ENCODE peak calls at places on chromosome 15, in seven cellular contexts. D, B, E, T, H, U and A are unnamed samples.

GRCh38 chr15:89937365-89938355 is 24.9 kb upstream of the ARPIN start:
- DNase-seq in D (no peak), B (no peak), E (no peak), T (no peak), H (peak), U (no peak), A (no peak)

GRCh38 chr15:32994810-32995424 is 199.6 kb downstream of the FMN1 start:
- DNase-seq in D (no peak), B (no peak), E (no peak), T (peak), H (peak), U (no peak), A (no peak)

GRCh38 chr15:91235376-91235775 is 135.3 kb downstream of the SV2B start:
- DNase-seq in D (no peak), B (no peak), E (no peak), T (no peak), H (no peak), U (no peak), A (no peak)

GRCh38 chr15:42832577-42832976 is 88.0 kb downstream of the TTBK2 start:
- DNase-seq in D (peak), B (no peak), E (no peak), T (peak), H (peak), U (peak), A (no peak)

GRCh38 chr15:51907136-51907862 is 64.3 kb downstream of the LEO1 start:
- DNase-seq in D (peak), B (no peak), E (no peak), T (peak), H (peak), U (no peak), A (no peak)

GRCh38 chr15:85761635-85762034 is 33.1 kb downstream of the KLHL25 start:
- DNase-seq in D (no peak), B (no peak), E (no peak), T (peak), H (peak), U (no peak), A (no peak)

GRCh38 chr15:90184119-90184785 is 16.9 kb upstream of the SEMA4B start:
- DNase-seq in D (peak), B (peak), E (peak), T (peak), H (peak), U (peak), A (peak)

GRCh38 chr15:35630570-35630969 is 84.6 kb upstream of the DPH6 start:
- DNase-seq in D (peak), B (no peak), E (no peak), T (peak), H (peak), U (no peak), A (no peak)

GRCh38 chr15:101068961-101069734 is 150.0 kb downstream of the LRRK1 start:
- DNase-seq in D (no peak), B (no peak), E (no peak), T (peak), H (peak), U (no peak), A (no peak)

GRCh38 chr15:70853855-70854668 is at the start of gene LARP6:
- DNase-seq in D (peak), B (peak), E (peak), T (peak), H (peak), U (no peak), A (no peak)

GRCh38 chr15:40737048-40737447 is 18.0 kb downstream of the RMDN3 start:
- DNase-seq in D (no peak), B (no peak), E (no peak), T (no peak), H (no peak), U (no peak), A (no peak)

GRCh38 chr15:101436526-101436925 is 53.0 kb downstream of the PCSK6 start:
- DNase-seq in D (no peak), B (no peak), E (no peak), T (no peak), H (no peak), U (no peak), A (no peak)

GRCh38 chr15:42364529-42364928 is 5.2 kb downstream of the CAPN3 start:
- DNase-seq in D (no peak), B (peak), E (no peak), T (peak), H (no peak), U (no peak), A (no peak)

GRCh38 chr15:77030928-77031375 is 36.0 kb downstream of the PSTPIP1 start:
- DNase-seq in D (no peak), B (peak), E (no peak), T (no peak), H (no peak), U (no peak), A (peak)

GRCh38 chr15:70095387-70096214 is 2.1 kb downstream of the TLE3 start:
- DNase-seq in D (peak), B (peak), E (peak), T (no peak), H (no peak), U (no peak), A (no peak)

GRCh38 chr15:75224281-75224680 is 22.6 kb downstream of the C15orf39 start:
- DNase-seq in D (no peak), B (no peak), E (no peak), T (no peak), H (no peak), U (no peak), A (no peak)

GRCh38 chr15:90315276-90315982 is 36.7 kb upstream of the ZNF774 start:
- DNase-seq in D (no peak), B (peak), E (no peak), T (peak), H (peak), U (peak), A (peak)

GRCh38 chr15:89926158-89926557 is 13.4 kb upstream of the ARPIN start:
- DNase-seq in D (no peak), B (no peak), E (no peak), T (no peak), H (peak), U (peak), A (no peak)

GRCh38 chr15:42077680-42078079 is 16.7 kb downstream of the PLA2G4D start:
- DNase-seq in D (no peak), B (no peak), E (no peak), T (no peak), H (no peak), U (no peak), A (no peak)

GRCh38 chr15:70127288-70127746 is 29.6 kb upstream of the TLE3 start:
- DNase-seq in D (peak), B (no peak), E (no peak), T (no peak), H (peak), U (no peak), A (no peak)

GRCh38 chr15:44968475-44968874 is 12.0 kb downstream of the TERB2 start:
- DNase-seq in D (no peak), B (no peak), E (no peak), T (no peak), H (no peak), U (no peak), A (no peak)

GRCh38 chr15:34583399-34584320 is at the start of gene GOLGA8B:
- DNase-seq in D (peak), B (peak), E (peak), T (peak), H (peak), U (no peak), A (no peak)

GRCh38 chr15:98003528-98003927 is 43.0 kb downstream of the ARRDC4 start:
- DNase-seq in D (peak), B (no peak), E (no peak), T (peak), H (no peak), U (no peak), A (no peak)

GRCh38 chr15:58401276-58401675 is 30.5 kb upstream of the LIPC start:
- DNase-seq in D (no peak), B (no peak), E (no peak), T (no peak), H (no peak), U (no peak), A (no peak)

GRCh38 chr15:70854669-70854976 is 666 bp upstream of the LARP6 start:
- DNase-seq in D (no peak), B (no peak), E (no peak), T (peak), H (peak), U (no peak), A (no peak)

GRCh38 chr15:91258436-91258779 is 158.4 kb downstream of the SV2B start:
- DNase-seq in D (no peak), B (no peak), E (no peak), T (no peak), H (no peak), U (no peak), A (no peak)

GRCh38 chr15:40754574-40754882 is 526 bp downstream of the RMDN3 start:
- DNase-seq in D (peak), B (no peak), E (no peak), T (no peak), H (no peak), U (no peak), A (no peak)

GRCh38 chr15:58392141-58392540 is 39.6 kb upstream of the LIPC start:
- DNase-seq in D (no peak), B (no peak), E (no peak), T (no peak), H (no peak), U (no peak), A (no peak)

GRCh38 chr15:28944286-28944685 is 58.5 kb downstream of the APBA2 start:
- DNase-seq in D (no peak), B (no peak), E (no peak), T (no peak), H (no peak), U (no peak), A (peak)

GRCh38 chr15:77025471-77025901 is 30.6 kb downstream of the PSTPIP1 start:
- DNase-seq in D (no peak), B (peak), E (no peak), T (no peak), H (no peak), U (no peak), A (peak)

GRCh38 chr15:97966924-97967620 is 6.6 kb downstream of the ARRDC4 start:
- DNase-seq in D (no peak), B (no peak), E (no peak), T (no peak), H (no peak), U (peak), A (no peak)

GRCh38 chr15:42214600-42214999 is 6.5 kb upstream of the VPS39 start:
- DNase-seq in D (no peak), B (no peak), E (no peak), T (no peak), H (no peak), U (no peak), A (no peak)

GRCh38 chr15:66763186-66764066 is 61.4 kb downstream of the SMAD6 start:
- DNase-seq in D (peak), B (peak), E (no peak), T (no peak), H (peak), U (no peak), A (peak)

GRCh38 chr15:78193731-78194567 is 40.4 kb downstream of the ACSBG1 start:
- DNase-seq in D (no peak), B (no peak), E (no peak), T (no peak), H (no peak), U (no peak), A (no peak)

GRCh38 chr15:78194568-78194925 is 39.8 kb downstream of the ACSBG1 start:
- DNase-seq in D (no peak), B (no peak), E (no peak), T (no peak), H (no peak), U (no peak), A (no peak)

GRCh38 chr15:78192826-78193594 is 41.4 kb downstream of the ACSBG1 start:
- DNase-seq in D (no peak), B (no peak), E (no peak), T (no peak), H (no peak), U (no peak), A (no peak)

GRCh38 chr15:78197632-78198031 is 36.7 kb downstream of the ACSBG1 start:
- DNase-seq in D (no peak), B (no peak), E (no peak), T (no peak), H (no peak), U (no peak), A (peak)

GRCh38 chr15:78195735-78196201 is 38.6 kb downstream of the ACSBG1 start:
- DNase-seq in D (peak), B (no peak), E (peak), T (peak), H (no peak), U (no peak), A (peak)
- TF ChIP-seq CTCF in D (peak), B (peak), E (peak), T (peak), H (peak), U (peak), A (peak)

DNA sequence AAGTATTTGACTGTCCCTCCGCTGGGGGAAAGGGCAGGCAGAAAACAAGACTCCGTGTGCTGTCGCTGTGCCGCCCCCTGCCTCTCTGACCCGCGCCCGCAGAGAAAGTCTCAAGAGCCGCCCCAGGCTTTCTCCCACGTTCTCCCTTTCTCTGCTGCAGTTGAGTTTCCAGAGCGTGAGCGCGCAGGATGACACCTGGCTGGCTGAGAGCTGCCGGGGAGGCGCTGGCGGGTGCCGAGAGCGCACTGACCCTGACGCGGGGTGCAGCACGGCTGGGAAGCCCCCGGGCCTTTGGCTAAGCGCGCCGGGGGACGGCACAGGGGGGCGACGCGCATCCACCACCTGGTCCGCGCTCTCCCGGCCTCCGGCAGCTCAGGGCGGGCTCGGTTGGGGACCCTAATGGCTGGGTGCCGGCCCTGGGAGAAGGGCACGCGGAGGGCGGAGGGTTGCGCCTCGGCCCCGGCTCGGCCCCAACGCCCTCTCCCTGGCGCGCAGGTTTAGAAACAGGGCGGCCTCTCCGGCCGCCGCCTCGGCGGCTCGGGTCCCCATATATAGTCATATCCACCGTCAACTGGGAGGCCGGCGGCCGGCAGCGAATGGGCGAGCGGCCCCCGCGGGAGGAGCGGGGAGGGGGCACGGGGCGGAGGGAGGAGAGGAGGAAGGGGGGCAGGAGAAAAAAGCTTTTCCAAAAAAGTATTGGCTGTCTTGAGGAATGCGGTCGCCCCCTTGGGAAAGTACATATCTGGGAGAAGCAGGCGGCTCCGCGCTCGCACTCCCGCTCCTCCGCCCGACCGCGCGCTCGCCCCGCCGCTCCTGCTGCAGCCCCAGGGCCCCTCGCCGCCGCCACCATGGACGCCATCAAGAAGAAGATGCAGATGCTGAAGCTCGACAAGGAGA is at the start of gene TPM1:
- DNase-seq in D (peak), B (peak), E (peak), T (peak), H (peak), U (peak), A (peak)
- TF ChIP-seq CTCF in D (no peak), B (peak), E (no peak), T (no peak), H (peak), U (peak), A (peak)

GRCh38 chr15:38389924-38390542 is 63.9 kb upstream of the FAM98B start:
- DNase-seq in D (peak), B (peak), E (peak), T (peak), H (peak), U (no peak), A (no peak)
- TF ChIP-seq CTCF in D (peak), B (peak), E (peak), T (peak), H (peak), U (peak), A (peak)

GRCh38 chr15:38255690-38256089 is 3.1 kb downstream of the SPRED1 start:
- DNase-seq in D (no peak), B (no peak), E (no peak), T (no peak), H (no peak), U (no peak), A (no peak)

GRCh38 chr15:38252481-38253311 is at the start of gene SPRED1:
- DNase-seq in D (peak), B (peak), E (peak), T (peak), H (peak), U (no peak), A (peak)

GRCh38 chr15:38251726-38252480 is 733 bp upstream of the SPRED1 start:
- DNase-seq in D (peak), B (peak), E (peak), T (peak), H (peak), U (peak), A (peak)

GRCh38 chr15:38253448-38253847 is 812 bp downstream of the SPRED1 start:
- DNase-seq in D (peak), B (no peak), E (no peak), T (peak), H (peak), U (peak), A (no peak)

DNA sequence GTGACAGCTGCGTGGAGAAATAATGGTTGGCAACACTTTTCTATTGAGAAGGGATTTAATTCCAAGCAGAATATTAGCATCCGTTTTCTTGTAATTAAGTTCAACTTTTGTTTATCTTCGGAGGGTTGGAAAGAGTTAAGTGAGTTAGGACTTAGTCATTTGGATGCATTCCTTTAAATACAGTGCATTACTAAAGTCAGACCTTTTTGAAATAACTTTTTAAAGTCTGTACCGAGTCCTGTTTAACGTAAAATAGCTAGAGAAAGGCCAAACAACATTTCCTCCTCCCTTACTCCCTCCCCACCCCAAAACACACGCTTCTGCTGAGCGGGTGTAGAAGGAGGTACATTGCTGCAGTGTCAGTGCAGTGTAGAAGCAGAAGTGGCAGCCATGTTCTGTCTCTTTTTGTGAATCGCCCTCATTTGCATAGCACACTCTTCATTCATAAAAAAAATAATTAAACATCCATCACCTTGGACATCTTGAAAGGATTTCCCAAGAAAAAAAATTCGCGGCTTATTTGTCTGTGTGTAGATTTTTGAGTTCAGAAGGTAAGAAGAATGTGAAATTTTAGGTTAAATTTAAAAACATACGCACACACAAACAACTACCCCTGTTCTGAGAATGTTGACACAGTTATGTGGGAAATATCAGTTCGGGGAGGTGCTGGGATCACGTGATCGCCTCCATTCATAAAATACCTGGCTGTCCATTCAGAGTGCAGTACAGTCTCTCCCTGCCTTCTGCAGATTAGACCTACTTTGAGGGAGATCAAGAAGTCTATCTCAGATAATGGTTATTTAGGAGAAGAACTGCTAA is 1.6 kb downstream of the SPRED1 start:
- DNase-seq in D (peak), B (no peak), E (peak), T (peak), H (peak), U (no peak), A (no peak)
- TF ChIP-seq CTCF in D (no peak), B (no peak), E (no peak), T (no peak), H (no peak), U (no peak), A (no peak)

GRCh38 chr15:64148581-64148980 is 3.0 kb upstream of the SNX22 start:
- DNase-seq in D (no peak), B (no peak), E (no peak), T (no peak), H (no peak), U (no peak), A (peak)

GRCh38 chr15:64148168-64148567 is 3.4 kb upstream of the SNX22 start:
- DNase-seq in D (no peak), B (no peak), E (no peak), T (no peak), H (no peak), U (no peak), A (peak)

GRCh38 chr15:64150236-64150578 is 1.3 kb upstream of the SNX22 start:
- DNase-seq in D (no peak), B (no peak), E (no peak), T (no peak), H (no peak), U (no peak), A (no peak)

GRCh38 chr15:64151727-64152506 is at the start of gene SNX22:
- DNase-seq in D (peak), B (no peak), E (peak), T (peak), H (no peak), U (no peak), A (peak)

DNA sequence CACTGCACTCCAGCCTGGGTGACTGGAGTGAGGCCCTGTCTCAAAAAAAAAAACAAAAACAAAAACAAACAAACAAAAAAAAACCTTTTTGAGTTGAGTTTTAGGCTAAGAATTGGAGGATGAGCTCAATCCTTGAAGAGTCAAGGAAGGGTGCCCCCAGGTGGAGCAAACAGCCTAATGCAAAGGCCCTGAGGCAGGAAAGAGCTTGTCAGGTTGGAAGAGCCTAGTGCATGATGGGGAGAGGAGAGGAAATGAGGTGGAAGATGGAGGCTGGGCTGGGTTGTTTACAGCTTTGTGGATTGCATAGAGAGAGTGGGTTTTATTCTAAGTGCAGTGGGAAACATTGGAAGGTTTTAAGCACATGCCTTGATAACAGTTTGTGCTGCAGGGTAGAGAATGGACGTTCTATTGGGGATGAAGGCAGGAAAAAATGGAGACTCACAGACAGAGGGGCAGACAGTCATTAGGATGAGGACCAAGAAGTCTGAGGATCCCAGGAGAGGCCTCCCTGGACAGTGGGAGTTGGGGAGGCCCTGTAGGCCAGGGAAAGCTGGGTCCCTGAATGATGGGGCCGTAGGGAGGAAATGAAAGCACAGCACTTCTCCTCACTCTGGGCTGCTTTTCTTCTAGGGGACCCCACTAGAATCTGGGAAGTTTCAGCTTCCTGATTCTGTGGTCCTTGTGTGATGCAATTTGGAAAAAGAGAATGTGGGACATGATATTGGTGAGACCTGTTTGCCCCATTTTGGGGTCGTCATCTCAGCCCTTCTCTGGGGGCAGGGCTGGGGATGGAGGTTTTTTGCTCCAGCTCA is 1.9 kb upstream of the SNX22 start:
- DNase-seq in D (no peak), B (no peak), E (no peak), T (no peak), H (no peak), U (no peak), A (peak)
- TF ChIP-seq CTCF in D (peak), B (no peak), E (peak), T (no peak), H (peak), U (peak), A (no peak)

GRCh38 chr15:83112233-83112958 is 5.0 kb downstream of the TM6SF1 start:
- DNase-seq in D (no peak), B (no peak), E (no peak), T (no peak), H (peak), U (no peak), A (no peak)
- TF ChIP-seq CTCF in D (no peak), B (no peak), E (no peak), T (no peak), H (peak), U (no peak), A (no peak)